ENCODE peak calls at places on chromosomes 11 and 22, in four cellular contexts. T is adrenal gland, Q is spleen, U is HCT116. X is an unnamed sample. For H3K4me1, the result is how much of the 10 kb centered on the place peaks cover.

GRCh38 chr11:8963569-8964323 is 496 bp downstream of the TMEM9B start:
- DNase-seq in T (peak), U (peak), Q (peak), X (peak)

GRCh38 chr22:37521236-37521739 is 2.1 kb upstream of the CARD10 start:
- DNase-seq in Q (no peak), U (no peak), T (no peak), X (no peak)

GRCh38 chr22:41429232-41429945 is 17.2 kb downstream of the TOB2 start:
- DNase-seq in U (no peak), Q (no peak), T (no peak), X (no peak)

GRCh38 chr11:48107188-48107704 is 109.4 kb upstream of the OR4B1 start:
- DNase-seq in T (no peak), U (no peak), Q (peak), X (no peak)

GRCh38 chr22:27474112-27474571 is 327.4 kb downstream of the MN1 start:
- DNase-seq in Q (no peak), T (no peak), U (no peak), X (no peak)

GRCh38 chr11:19713221-19714092 is 820 bp downstream of the NAV2 start:
- DNase-seq in U (no peak), Q (peak), T (peak), X (no peak)

GRCh38 chr22:24134090-24134846 is 47.0 kb upstream of the SUSD2 start:
- DNase-seq in U (no peak), T (no peak), Q (peak), X (peak)

GRCh38 chr22:49052023-49052538 is 775.6 kb downstream of the BRD1 start:
- DNase-seq in T (no peak), Q (no peak), U (no peak), X (peak)

GRCh38 chr22:38098410-38099249 is 11.9 kb downstream of the BAIAP2L2 start:
- DNase-seq in U (no peak), T (no peak), Q (no peak), X (no peak)

GRCh38 chr11:122267602-122268001 is 151.6 kb upstream of the BLID start:
- DNase-seq in Q (no peak), T (peak), U (no peak), X (no peak)

GRCh38 chr11:78840190-78840589 is 265.5 kb upstream of the NARS2 start:
- DNase-seq in T (no peak), Q (no peak), U (no peak), X (no peak)
- H3K4me3 ChIP-seq in T (no peak), Q (no peak), U (no peak), X (no peak)

GRCh38 chr11:6201486-6201885 is 2.5 kb downstream of the OR52W1 start:
- DNase-seq in T (no peak), Q (no peak), U (no peak), X (no peak)

GRCh38 chr11:6197466-6198200 is 1.4 kb upstream of the OR52W1 start:
- DNase-seq in Q (no peak), U (no peak), T (no peak), X (no peak)

GRCh38 chr11:6202036-6202435 is 3.0 kb downstream of the OR52W1 start:
- DNase-seq in U (no peak), Q (no peak), T (no peak), X (no peak)

GRCh38 chr11:6200975-6201374 is 2.0 kb downstream of the OR52W1 start:
- DNase-seq in Q (peak), U (no peak), T (peak), X (no peak)

DNA sequence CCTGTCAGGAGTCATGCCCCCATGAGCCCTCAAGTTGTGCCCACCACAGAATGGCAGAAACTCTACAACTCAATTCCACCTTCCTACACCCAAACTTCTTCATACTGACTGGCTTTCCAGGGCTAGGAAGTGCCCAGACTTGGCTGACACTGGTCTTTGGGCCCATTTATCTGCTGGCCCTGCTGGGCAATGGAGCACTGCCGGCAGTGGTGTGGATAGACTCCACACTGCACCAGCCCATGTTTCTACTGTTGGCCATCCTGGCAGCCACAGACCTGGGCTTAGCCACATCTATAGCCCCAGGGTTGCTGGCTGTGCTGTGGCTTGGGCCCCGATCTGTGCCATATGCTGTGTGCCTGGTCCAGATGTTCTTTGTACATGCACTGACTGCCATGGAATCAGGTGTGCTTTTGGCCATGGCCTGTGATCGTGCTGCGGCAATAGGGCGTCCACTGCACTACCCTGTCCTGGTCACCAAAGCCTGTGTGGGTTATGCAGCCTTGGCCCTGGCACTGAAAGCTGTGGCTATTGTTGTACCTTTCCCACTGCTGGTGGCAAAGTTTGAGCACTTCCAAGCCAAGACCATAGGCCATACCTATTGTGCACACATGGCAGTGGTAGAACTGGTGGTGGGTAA is at the start of gene OR52W1:
- DNase-seq in Q (peak), T (no peak), U (no peak), X (no peak)
- H3K4me1 ChIP-seq in Q (under half), T (under half), U (under half), X (under half)

GRCh38 chr22:35177811-35178210 is 79.5 kb upstream of the HMGXB4 start:
- DNase-seq in Q (no peak), U (no peak), T (no peak), X (no peak)
- TF ChIP-seq CTCF in Q (no peak), U (no peak), T (no peak), X (no peak)

DNA sequence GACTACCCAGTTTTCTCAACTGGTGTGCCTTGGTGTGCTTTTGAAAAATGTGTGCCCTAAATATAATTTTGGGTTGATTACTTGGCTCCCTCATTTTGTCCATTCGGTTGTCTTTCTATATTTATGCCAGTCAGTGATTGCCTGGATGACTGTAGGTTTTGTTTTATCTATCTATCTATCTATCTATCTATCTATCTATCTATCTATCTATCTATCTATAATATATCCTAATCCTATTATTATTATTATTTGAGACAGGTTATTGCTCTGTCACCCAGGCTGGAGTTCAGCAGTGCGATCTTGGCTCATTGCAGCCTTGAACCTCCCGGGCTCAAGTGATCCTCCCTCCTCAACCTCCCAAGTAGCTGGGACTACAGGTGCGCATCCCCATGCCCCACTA is 111.4 kb upstream of the GRK3 start:
- DNase-seq in U (no peak), Q (peak), T (no peak), X (no peak)
- H3K4me3 ChIP-seq in U (no peak), Q (no peak), T (no peak), X (no peak)

GRCh38 chr11:118916842-118917388 is 8.8 kb downstream of the BCL9L start:
- DNase-seq in T (peak), Q (no peak), U (no peak), X (peak)
- H3K4me1 ChIP-seq in T (half or more), Q (half or more), U (half or more), X (half or more)

DNA sequence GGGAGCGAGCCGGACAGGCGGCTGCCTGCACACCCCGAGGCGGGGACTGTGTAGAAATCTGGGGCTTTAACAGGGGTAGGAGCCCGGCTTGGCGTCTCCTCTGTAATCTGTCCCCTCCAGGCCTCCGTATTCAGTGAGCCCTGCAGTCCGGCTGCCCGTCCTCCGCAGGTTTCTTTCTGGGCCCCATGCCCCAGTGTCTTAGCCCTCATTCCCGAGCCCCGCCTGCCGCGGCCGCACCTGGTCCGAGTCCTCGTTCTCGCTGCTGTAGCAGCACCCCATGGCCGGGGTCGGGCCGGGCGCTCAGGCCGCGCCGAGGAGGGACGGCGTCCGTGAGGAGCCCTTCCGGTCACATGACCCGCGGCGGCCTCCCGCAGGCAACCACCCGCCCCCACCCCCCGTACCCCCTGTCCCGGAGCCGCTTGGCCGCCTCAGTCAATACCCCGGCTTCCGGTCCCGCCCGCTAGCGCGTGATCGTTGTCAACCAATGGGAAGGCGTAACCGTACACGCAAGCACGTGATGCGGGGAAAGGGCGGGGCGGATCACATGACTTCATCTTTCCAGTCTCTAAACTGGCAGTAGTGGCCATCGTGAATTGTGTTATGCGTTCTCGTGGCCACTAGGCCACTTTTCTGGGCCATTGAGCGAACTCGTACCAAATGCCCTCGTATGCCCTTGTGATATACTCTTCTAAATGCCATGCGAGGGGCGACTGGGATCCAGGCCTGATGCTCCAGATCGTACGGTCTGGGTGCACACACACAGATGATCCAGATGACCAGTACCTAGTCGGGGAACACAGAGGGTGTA is at the start of gene LAMTOR1:
- DNase-seq in T (peak), U (peak), Q (peak), X (peak)
- TF ChIP-seq CTCF in T (peak), U (no peak), Q (peak), X (peak)